ENCODE peak calls at places on chromosomes 7 and 10, in six cellular contexts. One of them, this sample, is unnamed.

GRCh38 chr10:44742169-44742732 is 168.9 kb upstream of the TMEM72 start:
- DNase-seq in Caki2: no peak
- DNase-seq in AG08396: no peak
- DNase-seq in stimulated activated CD4-positive, alpha-beta T cell treated with anti-CD3 and anti-CD28 coated beads, Interleukin-2, amount 100 ng/mL, for 48 hours: no peak
- DNase-seq in posterior cingulate gyrus: no peak
- DNase-seq in occipital lobe: no peak
- DNase-seq in this sample: no peak

GRCh38 chr10:60236869-60237524 is 152.7 kb downstream of the ANK3 start:
- DNase-seq in Caki2: no peak
- DNase-seq in AG08396: peak; percentile 4
- DNase-seq in stimulated activated CD4-positive, alpha-beta T cell treated with anti-CD3 and anti-CD28 coated beads, Interleukin-2, amount 100 ng/mL, for 48 hours: no peak
- DNase-seq in posterior cingulate gyrus: no peak
- DNase-seq in occipital lobe: no peak
- DNase-seq in this sample: peak; percentile 57

GRCh38 chr10:87760195-87760905 is 57.7 kb downstream of the ATAD1 start:
- DNase-seq in Caki2: no peak
- DNase-seq in AG08396: no peak
- DNase-seq in stimulated activated CD4-positive, alpha-beta T cell treated with anti-CD3 and anti-CD28 coated beads, Interleukin-2, amount 100 ng/mL, for 48 hours: no peak
- DNase-seq in posterior cingulate gyrus: no peak
- DNase-seq in occipital lobe: no peak
- DNase-seq in this sample: no peak

GRCh38 chr10:30093303-30093967 is 34.0 kb upstream of the JCAD start:
- DNase-seq in Caki2: no peak
- DNase-seq in AG08396: no peak
- DNase-seq in stimulated activated CD4-positive, alpha-beta T cell treated with anti-CD3 and anti-CD28 coated beads, Interleukin-2, amount 100 ng/mL, for 48 hours: no peak
- DNase-seq in posterior cingulate gyrus: no peak
- DNase-seq in occipital lobe: no peak
- DNase-seq in this sample: no peak

GRCh38 chr7:28955723-28956607 is 2.2 kb downstream of the TRIL start:
- DNase-seq in Caki2: peak; percentile 54
- DNase-seq in AG08396: peak; percentile 50
- DNase-seq in stimulated activated CD4-positive, alpha-beta T cell treated with anti-CD3 and anti-CD28 coated beads, Interleukin-2, amount 100 ng/mL, for 48 hours: peak; percentile 23
- DNase-seq in posterior cingulate gyrus: peak; percentile 36
- DNase-seq in occipital lobe: no peak
- DNase-seq in this sample: peak; percentile 20

GRCh38 chr7:73452999-73453635 is 19.5 kb downstream of the FZD9 start:
- DNase-seq in Caki2: no peak
- DNase-seq in AG08396: no peak
- DNase-seq in stimulated activated CD4-positive, alpha-beta T cell treated with anti-CD3 and anti-CD28 coated beads, Interleukin-2, amount 100 ng/mL, for 48 hours: no peak
- DNase-seq in posterior cingulate gyrus: no peak
- DNase-seq in occipital lobe: no peak
- DNase-seq in this sample: no peak

GRCh38 chr7:128827248-128827958 is 2.8 kb upstream of the FLNC start:
- DNase-seq in Caki2: no peak
- DNase-seq in AG08396: peak; percentile 75
- DNase-seq in stimulated activated CD4-positive, alpha-beta T cell treated with anti-CD3 and anti-CD28 coated beads, Interleukin-2, amount 100 ng/mL, for 48 hours: no peak
- DNase-seq in posterior cingulate gyrus: no peak
- DNase-seq in occipital lobe: no peak
- DNase-seq in this sample: no peak

GRCh38 chr10:123427386-123427785 is 238.8 kb upstream of the GPR26 start:
- DNase-seq in Caki2: no peak
- DNase-seq in AG08396: no peak
- DNase-seq in stimulated activated CD4-positive, alpha-beta T cell treated with anti-CD3 and anti-CD28 coated beads, Interleukin-2, amount 100 ng/mL, for 48 hours: no peak
- DNase-seq in posterior cingulate gyrus: no peak
- DNase-seq in occipital lobe: no peak
- DNase-seq in this sample: no peak

GRCh38 chr7:30445770-30446169 is 32.8 kb downstream of the NOD1 start:
- DNase-seq in Caki2: no peak
- DNase-seq in AG08396: peak; percentile 23
- DNase-seq in stimulated activated CD4-positive, alpha-beta T cell treated with anti-CD3 and anti-CD28 coated beads, Interleukin-2, amount 100 ng/mL, for 48 hours: peak; percentile 39
- DNase-seq in posterior cingulate gyrus: no peak
- DNase-seq in occipital lobe: no peak
- DNase-seq in this sample: peak; percentile 66

GRCh38 chr10:3773465-3774017 is 11.5 kb downstream of the KLF6 start:
- DNase-seq in Caki2: no peak
- DNase-seq in AG08396: no peak
- DNase-seq in stimulated activated CD4-positive, alpha-beta T cell treated with anti-CD3 and anti-CD28 coated beads, Interleukin-2, amount 100 ng/mL, for 48 hours: no peak
- DNase-seq in posterior cingulate gyrus: no peak
- DNase-seq in occipital lobe: no peak
- DNase-seq in this sample: no peak

GRCh38 chr10:9209105-9209798 is 1154.8 kb downstream of the GATA3 start:
- DNase-seq in Caki2: peak; percentile 68
- DNase-seq in AG08396: peak; percentile 43
- DNase-seq in stimulated activated CD4-positive, alpha-beta T cell treated with anti-CD3 and anti-CD28 coated beads, Interleukin-2, amount 100 ng/mL, for 48 hours: peak; percentile 78
- DNase-seq in posterior cingulate gyrus: peak; percentile 79
- DNase-seq in occipital lobe: peak; percentile 5
- DNase-seq in this sample: peak; percentile 42

GRCh38 chr7:80159802-80160201 is 25.2 kb downstream of the GNAI1 start:
- DNase-seq in Caki2: no peak
- DNase-seq in AG08396: no peak
- DNase-seq in stimulated activated CD4-positive, alpha-beta T cell treated with anti-CD3 and anti-CD28 coated beads, Interleukin-2, amount 100 ng/mL, for 48 hours: no peak
- DNase-seq in posterior cingulate gyrus: no peak
- DNase-seq in occipital lobe: no peak
- DNase-seq in this sample: no peak

GRCh38 chr10:72133517-72133916 is 45.2 kb upstream of the SPOCK2 start:
- DNase-seq in Caki2: peak; percentile 77
- DNase-seq in AG08396: peak; percentile 45
- DNase-seq in stimulated activated CD4-positive, alpha-beta T cell treated with anti-CD3 and anti-CD28 coated beads, Interleukin-2, amount 100 ng/mL, for 48 hours: no peak
- DNase-seq in posterior cingulate gyrus: no peak
- DNase-seq in occipital lobe: no peak
- DNase-seq in this sample: no peak

GRCh38 chr7:47551550-47552121 is 30.3 kb downstream of the TNS3 start:
- DNase-seq in Caki2: no peak
- DNase-seq in AG08396: no peak
- DNase-seq in stimulated activated CD4-positive, alpha-beta T cell treated with anti-CD3 and anti-CD28 coated beads, Interleukin-2, amount 100 ng/mL, for 48 hours: no peak
- DNase-seq in posterior cingulate gyrus: no peak
- DNase-seq in occipital lobe: no peak
- DNase-seq in this sample: no peak

GRCh38 chr7:103640031-103640779 is 194.2 kb upstream of the SLC26A5 start:
- DNase-seq in Caki2: no peak
- DNase-seq in AG08396: peak; percentile 23
- DNase-seq in stimulated activated CD4-positive, alpha-beta T cell treated with anti-CD3 and anti-CD28 coated beads, Interleukin-2, amount 100 ng/mL, for 48 hours: no peak
- DNase-seq in posterior cingulate gyrus: no peak
- DNase-seq in occipital lobe: no peak
- DNase-seq in this sample: no peak

GRCh38 chr7:68148440-68148839 is 1151.8 kb downstream of the TYW1 start:
- DNase-seq in Caki2: no peak
- DNase-seq in AG08396: no peak
- DNase-seq in stimulated activated CD4-positive, alpha-beta T cell treated with anti-CD3 and anti-CD28 coated beads, Interleukin-2, amount 100 ng/mL, for 48 hours: no peak
- DNase-seq in posterior cingulate gyrus: no peak
- DNase-seq in occipital lobe: no peak
- DNase-seq in this sample: no peak

GRCh38 chr7:72187179-72187578 is 225.0 kb downstream of the CALN1 start:
- DNase-seq in Caki2: no peak
- DNase-seq in AG08396: no peak
- DNase-seq in stimulated activated CD4-positive, alpha-beta T cell treated with anti-CD3 and anti-CD28 coated beads, Interleukin-2, amount 100 ng/mL, for 48 hours: no peak
- DNase-seq in posterior cingulate gyrus: no peak
- DNase-seq in occipital lobe: no peak
- DNase-seq in this sample: no peak

GRCh38 chr10:85946713-85947326 is 419.8 kb downstream of the GRID1 start:
- DNase-seq in Caki2: no peak
- DNase-seq in AG08396: no peak
- DNase-seq in stimulated activated CD4-positive, alpha-beta T cell treated with anti-CD3 and anti-CD28 coated beads, Interleukin-2, amount 100 ng/mL, for 48 hours: no peak
- DNase-seq in posterior cingulate gyrus: no peak
- DNase-seq in occipital lobe: no peak
- DNase-seq in this sample: peak; percentile 19

GRCh38 chr7:139180700-139181311 is 50.2 kb upstream of the UBN2 start:
- DNase-seq in Caki2: no peak
- DNase-seq in AG08396: no peak
- DNase-seq in stimulated activated CD4-positive, alpha-beta T cell treated with anti-CD3 and anti-CD28 coated beads, Interleukin-2, amount 100 ng/mL, for 48 hours: no peak
- DNase-seq in posterior cingulate gyrus: no peak
- DNase-seq in occipital lobe: no peak
- DNase-seq in this sample: no peak

GRCh38 chr7:123823898-123824753 is 20.8 kb upstream of the HYAL4 start:
- DNase-seq in Caki2: no peak
- DNase-seq in AG08396: no peak
- DNase-seq in stimulated activated CD4-positive, alpha-beta T cell treated with anti-CD3 and anti-CD28 coated beads, Interleukin-2, amount 100 ng/mL, for 48 hours: peak; percentile 43
- DNase-seq in posterior cingulate gyrus: no peak
- DNase-seq in occipital lobe: no peak
- DNase-seq in this sample: no peak

GRCh38 chr10:16967866-16968721 is 150.9 kb upstream of the RSU1 start:
- DNase-seq in Caki2: peak; percentile 60
- DNase-seq in AG08396: peak; percentile 80
- DNase-seq in stimulated activated CD4-positive, alpha-beta T cell treated with anti-CD3 and anti-CD28 coated beads, Interleukin-2, amount 100 ng/mL, for 48 hours: no peak
- DNase-seq in posterior cingulate gyrus: no peak
- DNase-seq in occipital lobe: no peak
- DNase-seq in this sample: no peak

GRCh38 chr10:71667374-71667750 is 52.2 kb downstream of the C10orf105 start:
- DNase-seq in Caki2: no peak
- DNase-seq in AG08396: no peak
- DNase-seq in stimulated activated CD4-positive, alpha-beta T cell treated with anti-CD3 and anti-CD28 coated beads, Interleukin-2, amount 100 ng/mL, for 48 hours: no peak
- DNase-seq in posterior cingulate gyrus: no peak
- DNase-seq in occipital lobe: no peak
- DNase-seq in this sample: no peak

GRCh38 chr10:63125459-63125858 is 7.7 kb upstream of the NRBF2 start:
- DNase-seq in Caki2: no peak
- DNase-seq in AG08396: no peak
- DNase-seq in stimulated activated CD4-positive, alpha-beta T cell treated with anti-CD3 and anti-CD28 coated beads, Interleukin-2, amount 100 ng/mL, for 48 hours: no peak
- DNase-seq in posterior cingulate gyrus: no peak
- DNase-seq in occipital lobe: no peak
- DNase-seq in this sample: no peak

GRCh38 chr10:35398888-35399287 is 62.6 kb downstream of the CCNY start:
- DNase-seq in Caki2: no peak
- DNase-seq in AG08396: no peak
- DNase-seq in stimulated activated CD4-positive, alpha-beta T cell treated with anti-CD3 and anti-CD28 coated beads, Interleukin-2, amount 100 ng/mL, for 48 hours: no peak
- DNase-seq in posterior cingulate gyrus: no peak
- DNase-seq in occipital lobe: no peak
- DNase-seq in this sample: no peak

GRCh38 chr10:104076743-104077160 is 8.9 kb downstream of the COL17A1 start:
- DNase-seq in Caki2: no peak
- DNase-seq in AG08396: no peak
- DNase-seq in stimulated activated CD4-positive, alpha-beta T cell treated with anti-CD3 and anti-CD28 coated beads, Interleukin-2, amount 100 ng/mL, for 48 hours: no peak
- DNase-seq in posterior cingulate gyrus: peak; percentile 47
- DNase-seq in occipital lobe: peak; percentile 13
- DNase-seq in this sample: no peak

GRCh38 chr7:30852360-30852709 is 59.3 kb upstream of the AQP1 start:
- DNase-seq in Caki2: no peak
- DNase-seq in AG08396: peak; percentile 24
- DNase-seq in stimulated activated CD4-positive, alpha-beta T cell treated with anti-CD3 and anti-CD28 coated beads, Interleukin-2, amount 100 ng/mL, for 48 hours: no peak
- DNase-seq in posterior cingulate gyrus: no peak
- DNase-seq in occipital lobe: no peak
- DNase-seq in this sample: no peak

GRCh38 chr7:81611040-81611439 is 158.8 kb downstream of the HGF start:
- DNase-seq in Caki2: no peak
- DNase-seq in AG08396: no peak
- DNase-seq in stimulated activated CD4-positive, alpha-beta T cell treated with anti-CD3 and anti-CD28 coated beads, Interleukin-2, amount 100 ng/mL, for 48 hours: no peak
- DNase-seq in posterior cingulate gyrus: no peak
- DNase-seq in occipital lobe: no peak
- DNase-seq in this sample: no peak

GRCh38 chr7:33766396-33766795 is 138.9 kb upstream of the BMPER start:
- DNase-seq in Caki2: no peak
- DNase-seq in AG08396: no peak
- DNase-seq in stimulated activated CD4-positive, alpha-beta T cell treated with anti-CD3 and anti-CD28 coated beads, Interleukin-2, amount 100 ng/mL, for 48 hours: no peak
- DNase-seq in posterior cingulate gyrus: no peak
- DNase-seq in occipital lobe: no peak
- DNase-seq in this sample: no peak

GRCh38 chr7:158587425-158588084 is at the start of gene PTPRN2:
- DNase-seq in Caki2: peak; percentile 35
- DNase-seq in AG08396: peak; percentile 98
- DNase-seq in stimulated activated CD4-positive, alpha-beta T cell treated with anti-CD3 and anti-CD28 coated beads, Interleukin-2, amount 100 ng/mL, for 48 hours: peak; percentile 52
- DNase-seq in posterior cingulate gyrus: peak; percentile 59
- DNase-seq in occipital lobe: peak; percentile 55
- DNase-seq in this sample: peak; percentile 54

GRCh38 chr7:123115331-123115730 is 84.4 kb downstream of the SLC13A1 start:
- DNase-seq in Caki2: no peak
- DNase-seq in AG08396: no peak
- DNase-seq in stimulated activated CD4-positive, alpha-beta T cell treated with anti-CD3 and anti-CD28 coated beads, Interleukin-2, amount 100 ng/mL, for 48 hours: no peak
- DNase-seq in posterior cingulate gyrus: no peak
- DNase-seq in occipital lobe: no peak
- DNase-seq in this sample: no peak

GRCh38 chr7:94997547-94997946 is 90.2 kb downstream of the PPP1R9A start:
- DNase-seq in Caki2: no peak
- DNase-seq in AG08396: no peak
- DNase-seq in stimulated activated CD4-positive, alpha-beta T cell treated with anti-CD3 and anti-CD28 coated beads, Interleukin-2, amount 100 ng/mL, for 48 hours: no peak
- DNase-seq in posterior cingulate gyrus: no peak
- DNase-seq in occipital lobe: no peak
- DNase-seq in this sample: no peak

GRCh38 chr7:82722946-82723345 is 279.4 kb upstream of the CACNA2D1 start:
- DNase-seq in Caki2: no peak
- DNase-seq in AG08396: no peak
- DNase-seq in stimulated activated CD4-positive, alpha-beta T cell treated with anti-CD3 and anti-CD28 coated beads, Interleukin-2, amount 100 ng/mL, for 48 hours: no peak
- DNase-seq in posterior cingulate gyrus: no peak
- DNase-seq in occipital lobe: no peak
- DNase-seq in this sample: no peak

GRCh38 chr7:98119257-98119918 is 12.7 kb downstream of the LMTK2 start:
- DNase-seq in Caki2: peak; percentile 70
- DNase-seq in AG08396: peak; percentile 74
- DNase-seq in stimulated activated CD4-positive, alpha-beta T cell treated with anti-CD3 and anti-CD28 coated beads, Interleukin-2, amount 100 ng/mL, for 48 hours: no peak
- DNase-seq in posterior cingulate gyrus: no peak
- DNase-seq in occipital lobe: no peak
- DNase-seq in this sample: no peak

GRCh38 chr7:42502022-42502421 is 265.0 kb upstream of the GLI3 start:
- DNase-seq in Caki2: peak; percentile 3
- DNase-seq in AG08396: no peak
- DNase-seq in stimulated activated CD4-positive, alpha-beta T cell treated with anti-CD3 and anti-CD28 coated beads, Interleukin-2, amount 100 ng/mL, for 48 hours: no peak
- DNase-seq in posterior cingulate gyrus: no peak
- DNase-seq in occipital lobe: no peak
- DNase-seq in this sample: no peak

GRCh38 chr10:85864866-85865526 is 501.6 kb downstream of the GRID1 start:
- DNase-seq in Caki2: no peak
- DNase-seq in AG08396: no peak
- DNase-seq in stimulated activated CD4-positive, alpha-beta T cell treated with anti-CD3 and anti-CD28 coated beads, Interleukin-2, amount 100 ng/mL, for 48 hours: no peak
- DNase-seq in posterior cingulate gyrus: no peak
- DNase-seq in occipital lobe: no peak
- DNase-seq in this sample: no peak

GRCh38 chr7:13110107-13110506 is 422.7 kb downstream of the ARL4A start:
- DNase-seq in Caki2: no peak
- DNase-seq in AG08396: no peak
- DNase-seq in stimulated activated CD4-positive, alpha-beta T cell treated with anti-CD3 and anti-CD28 coated beads, Interleukin-2, amount 100 ng/mL, for 48 hours: no peak
- DNase-seq in posterior cingulate gyrus: no peak
- DNase-seq in occipital lobe: no peak
- DNase-seq in this sample: no peak

GRCh38 chr10:58660577-58661255 is 148.0 kb downstream of the BICC1 start:
- DNase-seq in Caki2: no peak
- DNase-seq in AG08396: no peak
- DNase-seq in stimulated activated CD4-positive, alpha-beta T cell treated with anti-CD3 and anti-CD28 coated beads, Interleukin-2, amount 100 ng/mL, for 48 hours: no peak
- DNase-seq in posterior cingulate gyrus: no peak
- DNase-seq in occipital lobe: no peak
- DNase-seq in this sample: no peak

GRCh38 chr7:36670585-36671431 is 53.5 kb downstream of the AOAH start:
- DNase-seq in Caki2: peak; percentile 54
- DNase-seq in AG08396: peak; percentile 57
- DNase-seq in stimulated activated CD4-positive, alpha-beta T cell treated with anti-CD3 and anti-CD28 coated beads, Interleukin-2, amount 100 ng/mL, for 48 hours: peak; percentile 64
- DNase-seq in posterior cingulate gyrus: peak; percentile 46
- DNase-seq in occipital lobe: peak; percentile 21
- DNase-seq in this sample: no peak

GRCh38 chr7:70539196-70539595 is 592.7 kb upstream of the GALNT17 start:
- DNase-seq in Caki2: no peak
- DNase-seq in AG08396: no peak
- DNase-seq in stimulated activated CD4-positive, alpha-beta T cell treated with anti-CD3 and anti-CD28 coated beads, Interleukin-2, amount 100 ng/mL, for 48 hours: no peak
- DNase-seq in posterior cingulate gyrus: no peak
- DNase-seq in occipital lobe: peak; percentile 10
- DNase-seq in this sample: no peak

GRCh38 chr7:149855368-149856305 is 17.5 kb downstream of the ZNF862 start:
- DNase-seq in Caki2: peak; percentile 50
- DNase-seq in AG08396: peak; percentile 43
- DNase-seq in stimulated activated CD4-positive, alpha-beta T cell treated with anti-CD3 and anti-CD28 coated beads, Interleukin-2, amount 100 ng/mL, for 48 hours: no peak
- DNase-seq in posterior cingulate gyrus: no peak
- DNase-seq in occipital lobe: no peak
- DNase-seq in this sample: no peak